ENCODE peak calls at places on chromosomes 5 and 9, in six cellular contexts. H is left ventricle myocardium inferior, W is sigmoid colon, D is GM06990, J is left lung, M is astrocyte of the spinal cord. Y is an unnamed sample.

GRCh38 chr5:158174918-158175663 is 316.1 kb upstream of the CLINT1 start:
- DNase-seq in H (peak; percentile 67), W (peak; percentile 84), D (no peak), J (peak; percentile 62), M (peak; percentile 64), Y (peak; percentile 75)

GRCh38 chr5:38249286-38249685 is 9.1 kb upstream of the EGFLAM start:
- DNase-seq in H (no peak), W (no peak), D (no peak), J (no peak), M (no peak), Y (no peak)

GRCh38 chr5:150067405-150067960 is 18.9 kb downstream of the CSF1R start:
- DNase-seq in H (no peak), W (peak; percentile 33), D (no peak), J (peak; percentile 10), M (no peak), Y (no peak)

GRCh38 chr9:121563881-121564460 is 64.3 kb upstream of the GGTA1 start:
- DNase-seq in H (no peak), W (no peak), D (no peak), J (no peak), M (no peak), Y (no peak)

GRCh38 chr5:157026789-157027424 is 32.0 kb downstream of the HAVCR1 start:
- DNase-seq in H (no peak), W (no peak), D (no peak), J (no peak), M (no peak), Y (no peak)

GRCh38 chr5:16656561-16657191 is 39.9 kb upstream of the RETREG1 start:
- DNase-seq in H (no peak), W (no peak), D (no peak), J (no peak), M (peak; percentile 24), Y (no peak)

GRCh38 chr9:79489241-79490000 is 82.3 kb upstream of the TLE4 start:
- DNase-seq in H (no peak), W (no peak), D (no peak), J (no peak), M (peak; percentile 89), Y (no peak)

GRCh38 chr5:10601246-10602030 is 37.6 kb downstream of the ANKRD33B start:
- DNase-seq in H (peak; percentile 90), W (peak; percentile 92), D (peak; percentile 72), J (peak; percentile 51), M (peak; percentile 92), Y (no peak)

GRCh38 chr9:130181645-130182044 is 9.4 kb downstream of the NCS1 start:
- DNase-seq in H (no peak), W (no peak), D (no peak), J (no peak), M (no peak), Y (no peak)

GRCh38 chr5:123120197-123120596 is 31.2 kb downstream of the PRDM6 start:
- DNase-seq in H (no peak), W (no peak), D (no peak), J (no peak), M (no peak), Y (no peak)

GRCh38 chr5:106121972-106122605 is 1548.6 kb downstream of the EFNA5 start:
- DNase-seq in H (no peak), W (no peak), D (peak; percentile 2), J (no peak), M (no peak), Y (peak; percentile 40)

GRCh38 chr5:134506054-134507039 is 19.1 kb upstream of the JADE2 start:
- DNase-seq in H (peak; percentile 79), W (peak; percentile 75), D (no peak), J (peak; percentile 86), M (no peak), Y (no peak)

GRCh38 chr5:179380211-179381035 is 35.2 kb upstream of the ADAMTS2 start:
- DNase-seq in H (no peak), W (peak; percentile 50), D (no peak), J (no peak), M (no peak), Y (no peak)

GRCh38 chr5:66186108-66186507 is 42.0 kb downstream of the SREK1 start:
- DNase-seq in H (no peak), W (no peak), D (no peak), J (no peak), M (no peak), Y (no peak)

GRCh38 chr5:150073086-150073625 is 13.2 kb downstream of the CSF1R start:
- DNase-seq in H (no peak), W (no peak), D (no peak), J (no peak), M (no peak), Y (no peak)

GRCh38 chr5:69378376-69378775 is 8.8 kb downstream of the RAD17 start:
- DNase-seq in H (no peak), W (no peak), D (no peak), J (no peak), M (no peak), Y (no peak)

GRCh38 chr9:32986971-32987370 is 14.5 kb downstream of the APTX start:
- DNase-seq in H (no peak), W (no peak), D (no peak), J (no peak), M (peak; percentile 10), Y (no peak)

GRCh38 chr5:90169078-90169477 is 240.5 kb downstream of the CETN3 start:
- DNase-seq in H (peak; percentile 19), W (no peak), D (no peak), J (no peak), M (no peak), Y (no peak)

GRCh38 chr9:93670208-93671029 is 94.0 kb downstream of the PHF2 start:
- DNase-seq in H (peak; percentile 7), W (peak; percentile 62), D (no peak), J (peak; percentile 28), M (no peak), Y (no peak)

GRCh38 chr5:45696206-45696836 is at the start of gene HCN1:
- DNase-seq in H (peak; percentile 74), W (peak; percentile 76), D (no peak), J (peak; percentile 73), M (peak; percentile 76), Y (peak; percentile 40)

GRCh38 chr5:95975703-95976102 is 14.1 kb upstream of the ELL2 start:
- DNase-seq in H (no peak), W (no peak), D (no peak), J (no peak), M (no peak), Y (no peak)

GRCh38 chr9:96856363-96857286 is 2.3 kb upstream of the ZNF782 start:
- DNase-seq in H (peak; percentile 27), W (no peak), D (no peak), J (peak; percentile 65), M (peak; percentile 71), Y (peak; percentile 49)

GRCh38 chr5:80156156-80156555 is 99.7 kb downstream of the SERINC5 start:
- DNase-seq in H (no peak), W (no peak), D (no peak), J (no peak), M (peak; percentile 51), Y (no peak)

GRCh38 chr5:68288756-68289134 is 73.2 kb downstream of the PIK3R1 start:
- DNase-seq in H (peak; percentile 18), W (peak; percentile 69), D (no peak), J (peak; percentile 32), M (no peak), Y (no peak)

GRCh38 chr9:120966005-120966369 is 39.4 kb upstream of the TRAF1 start:
- DNase-seq in H (no peak), W (no peak), D (no peak), J (no peak), M (no peak), Y (no peak)

GRCh38 chr5:33441241-33441844 is 578 bp downstream of the TARS1 start:
- DNase-seq in H (no peak), W (no peak), D (no peak), J (no peak), M (no peak), Y (peak; percentile 33)

GRCh38 chr9:76917299-76917698 is 11.4 kb upstream of the PRUNE2 start:
- DNase-seq in H (no peak), W (no peak), D (no peak), J (no peak), M (no peak), Y (no peak)

GRCh38 chr5:53095931-53096525 is 13.5 kb downstream of the MOCS2 start:
- DNase-seq in H (peak; percentile 18), W (peak; percentile 81), D (no peak), J (no peak), M (peak; percentile 78), Y (peak; percentile 41)

GRCh38 chr9:96176901-96177718 is 124.9 kb downstream of the HSD17B3 start:
- DNase-seq in H (no peak), W (no peak), D (no peak), J (no peak), M (no peak), Y (no peak)

GRCh38 chr9:132409828-132410528 is at the start of gene CFAP77:
- DNase-seq in H (peak; percentile 55), W (peak; percentile 65), D (peak; percentile 71), J (no peak), M (peak; percentile 61), Y (peak; percentile 58)

DNA sequence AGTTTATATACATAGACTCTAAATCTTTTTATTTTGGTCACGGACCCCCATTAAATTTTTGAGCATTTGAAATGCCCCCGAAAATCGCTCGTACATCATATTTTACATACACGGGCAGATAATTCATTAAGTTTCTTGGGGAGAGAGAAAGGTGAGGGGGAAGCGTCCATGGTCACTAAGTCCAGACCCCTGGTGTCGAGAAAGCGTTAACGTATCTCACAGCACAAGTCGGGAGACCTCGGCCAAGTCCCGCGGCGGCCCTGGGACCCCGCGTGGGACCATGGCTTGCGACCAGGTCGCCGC is 794 bp downstream of the PTBP3 start:
- DNase-seq in H (no peak), W (no peak), D (no peak), J (no peak), M (no peak), Y (no peak)
- TF ChIP-seq CTCF in H (no peak), W (no peak), D (no peak), J (peak; percentile 16), M (peak; percentile 23), Y (no peak)

GRCh38 chr5:3282841-3283240 is 312.8 kb upstream of the IRX1 start:
- DNase-seq in H (no peak), W (no peak), D (no peak), J (no peak), M (no peak), Y (no peak)

GRCh38 chr5:3277590-3278196 is 317.9 kb upstream of the IRX1 start:
- DNase-seq in H (no peak), W (no peak), D (no peak), J (no peak), M (no peak), Y (peak; percentile 29)

GRCh38 chr5:3281346-3281745 is 314.3 kb upstream of the IRX1 start:
- DNase-seq in H (no peak), W (no peak), D (no peak), J (no peak), M (no peak), Y (no peak)

GRCh38 chr5:3278643-3279042 is 317.0 kb upstream of the IRX1 start:
- DNase-seq in H (no peak), W (no peak), D (no peak), J (no peak), M (no peak), Y (no peak)

GRCh38 chr5:3276891-3277290 is 318.7 kb upstream of the IRX1 start:
- DNase-seq in H (no peak), W (no peak), D (no peak), J (no peak), M (no peak), Y (no peak)
- TF ChIP-seq CTCF in H (no peak), W (no peak), D (no peak), J (no peak), M (no peak), Y (no peak)

GRCh38 chr9:104091708-104092107 is 2.4 kb upstream of the SMC2 start:
- DNase-seq in H (no peak), W (peak; percentile 83), D (peak; percentile 20), J (peak; percentile 35), M (peak; percentile 67), Y (peak; percentile 18)
- TF ChIP-seq CTCF in H (peak; percentile 61), W (peak; percentile 14), D (no peak), J (peak; percentile 13), M (peak; percentile 32), Y (no peak)

GRCh38 chr5:67262202-67262601 is 65.6 kb upstream of the CD180 start:
- DNase-seq in H (no peak), W (no peak), D (no peak), J (no peak), M (no peak), Y (no peak)
- TF ChIP-seq CTCF in H (no peak), W (no peak), D (no peak), J (no peak), M (no peak), Y (no peak)

Y was measured in GM10248.